ENCODE peak calls at places on chromosomes 7 and 10, in four cellular contexts. F, H, O and C are unnamed samples. For H3K4me1, the result is how much of the 10 kb centered on the place peaks cover.

GRCh38 chr7:17408245-17408903 is 109.9 kb downstream of the AHR start:
- DNase-seq in F (no peak), H (peak), O (peak), C (peak)

GRCh38 chr7:20330797-20331230 is at the start of gene ITGB8:
- DNase-seq in F (no peak), H (peak), O (no peak), C (no peak)

GRCh38 chr7:149493366-149493765 is 4.2 kb downstream of the ZNF746 start:
- DNase-seq in F (no peak), H (no peak), O (no peak), C (no peak)

GRCh38 chr10:99681553-99681952 is 22.2 kb downstream of the ENTPD7 start:
- DNase-seq in F (no peak), H (peak), O (peak), C (no peak)

GRCh38 chr10:114520453-114520852 is 116.2 kb upstream of the AFAP1L2 start:
- DNase-seq in F (no peak), H (peak), O (peak), C (no peak)

GRCh38 chr7:95865716-95866371 is 93.5 kb downstream of the DYNC1I1 start:
- DNase-seq in F (peak), H (peak), O (peak), C (no peak)

GRCh38 chr7:140696024-140696678 is 357 bp upstream of the NDUFB2 start:
- DNase-seq in F (peak), H (peak), O (peak), C (peak)

GRCh38 chr7:44286618-44287487 is 38.5 kb downstream of the CAMK2B start:
- DNase-seq in F (no peak), H (no peak), O (no peak), C (no peak)

GRCh38 chr7:137670521-137671064 is 176.2 kb downstream of the DGKI start:
- DNase-seq in F (no peak), H (peak), O (peak), C (no peak)

GRCh38 chr10:91162495-91163268 is 57.8 kb upstream of the PCGF5 start:
- DNase-seq in F (peak), H (peak), O (peak), C (no peak)

GRCh38 chr10:91163269-91163708 is 57.2 kb upstream of the PCGF5 start:
- DNase-seq in F (peak), H (peak), O (peak), C (no peak)

GRCh38 chr10:91162050-91162494 is 58.4 kb upstream of the PCGF5 start:
- DNase-seq in F (no peak), H (peak), O (peak), C (no peak)

GRCh38 chr10:91164520-91165065 is 55.9 kb upstream of the PCGF5 start:
- DNase-seq in F (peak), H (peak), O (no peak), C (no peak)

DNA sequence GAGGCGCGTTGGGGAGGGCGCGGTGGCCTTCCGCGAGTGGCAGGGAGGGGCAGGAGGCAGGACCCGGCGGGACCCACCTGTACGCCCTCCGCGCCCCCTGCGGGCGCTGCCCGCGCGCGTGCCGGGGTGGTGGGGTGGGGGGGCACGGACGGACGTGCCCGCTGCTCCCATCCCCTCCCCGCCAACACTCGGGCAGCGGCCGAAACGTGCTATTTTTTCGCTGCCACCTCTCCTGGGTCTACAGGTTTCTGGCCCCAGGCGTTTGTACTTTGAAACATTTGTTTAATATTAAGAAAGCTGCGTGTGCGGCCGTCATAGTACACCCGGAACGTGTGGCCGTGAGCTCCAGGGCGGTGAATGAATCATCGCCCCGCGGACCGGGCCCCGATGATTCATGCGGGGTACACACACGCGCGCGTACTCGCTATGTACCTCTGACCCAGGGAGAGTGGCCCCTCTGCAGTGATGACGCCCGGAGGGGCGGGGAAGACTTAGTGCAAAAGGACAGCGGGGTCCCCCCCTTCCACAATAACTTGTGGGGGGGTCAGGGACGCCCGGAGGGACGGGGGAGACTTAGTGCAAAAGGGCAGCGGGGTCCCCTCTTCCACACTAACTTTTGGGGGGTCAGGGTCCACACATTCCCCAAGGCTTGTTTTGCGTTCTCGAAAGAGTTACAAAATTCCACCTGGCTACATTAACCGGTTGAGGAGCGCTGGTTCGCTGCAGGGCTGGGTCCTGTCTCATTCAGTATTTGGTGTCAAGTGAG is 56.6 kb upstream of the PCGF5 start:
- DNase-seq in F (peak), H (peak), O (peak), C (no peak)
- H3K9ac ChIP-seq in F (no peak), H (peak), O (peak), C (peak)

DNA sequence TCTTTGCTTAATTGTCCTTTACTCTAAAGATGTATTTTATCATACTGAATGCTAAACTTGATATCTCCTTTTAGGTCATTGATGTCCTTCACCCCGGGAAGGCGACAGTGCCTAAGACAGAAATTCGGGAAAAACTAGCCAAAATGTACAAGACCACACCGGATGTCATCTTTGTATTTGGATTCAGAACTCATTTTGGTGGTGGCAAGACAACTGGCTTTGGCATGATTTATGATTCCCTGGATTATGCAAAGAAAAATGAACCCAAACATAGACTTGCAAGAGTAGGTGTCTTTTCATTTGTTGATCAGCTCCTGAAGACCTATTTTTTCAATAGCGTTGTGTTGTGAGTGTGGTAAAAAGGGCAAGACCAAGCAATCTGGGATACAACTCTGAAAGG is 1.8 kb downstream of the RPS24 start:
- DNase-seq in F (no peak), H (no peak), O (no peak), C (no peak)
- H3K27ac ChIP-seq in F (no peak), H (no peak), O (no peak), C (peak)

GRCh38 chr10:74953214-74953613 is 126.8 kb downstream of the KAT6B start:
- DNase-seq in F (no peak), H (no peak), O (no peak), C (no peak)
- H3K4me1 ChIP-seq in F (under half), H (under half), O (under half), C (under half)

GRCh38 chr7:77329466-77330168 is 86.5 kb downstream of the GSAP start:
- DNase-seq in F (no peak), H (no peak), O (no peak), C (no peak)
- H3K9ac ChIP-seq in F (no peak), H (no peak), O (no peak), C (no peak)